ENCODE peak calls at places on chromosomes 11 and 22, in five cellular contexts. One of them, this sample, is unnamed. For H3K27me3 and H3K9me3, the result is how much of the 10 kb centered on the place peaks cover.

GRCh38 chr11:112113539-112114457 is 27.1 kb downstream of the SDHD start:
- DNase-seq in right lobe of liver: no peak
- DNase-seq in body of pancreas: no peak
- DNase-seq in Peyer's patch: no peak
- DNase-seq in fibroblast of lung: peak
- DNase-seq in this sample: peak

GRCh38 chr11:93572171-93572570 is 29.0 kb upstream of the SMCO4 start:
- DNase-seq in right lobe of liver: no peak
- DNase-seq in body of pancreas: no peak
- DNase-seq in Peyer's patch: no peak
- DNase-seq in fibroblast of lung: no peak
- DNase-seq in this sample: no peak

GRCh38 chr22:23774922-23775436 is 2.3 kb downstream of the MMP11 start:
- DNase-seq in right lobe of liver: no peak
- DNase-seq in body of pancreas: no peak
- DNase-seq in Peyer's patch: no peak
- DNase-seq in fibroblast of lung: peak
- DNase-seq in this sample: no peak

GRCh38 chr11:15327786-15328231 is 213.1 kb downstream of the INSC start:
- DNase-seq in right lobe of liver: peak
- DNase-seq in body of pancreas: peak
- DNase-seq in Peyer's patch: peak
- DNase-seq in fibroblast of lung: peak
- DNase-seq in this sample: peak

GRCh38 chr11:61966673-61967176 is 709 bp downstream of the FTH1 start:
- DNase-seq in right lobe of liver: peak
- DNase-seq in body of pancreas: peak
- DNase-seq in Peyer's patch: peak
- DNase-seq in fibroblast of lung: peak
- DNase-seq in this sample: peak

GRCh38 chr22:45562537-45563361 is 60.1 kb downstream of the FBLN1 start:
- DNase-seq in right lobe of liver: no peak
- DNase-seq in body of pancreas: no peak
- DNase-seq in Peyer's patch: peak
- DNase-seq in fibroblast of lung: no peak
- DNase-seq in this sample: no peak

GRCh38 chr22:49251371-49251770 is 576.3 kb downstream of the BRD1 start:
- DNase-seq in right lobe of liver: peak
- DNase-seq in body of pancreas: no peak
- DNase-seq in Peyer's patch: no peak
- DNase-seq in fibroblast of lung: no peak
- DNase-seq in this sample: no peak

GRCh38 chr11:16750417-16750816 is 12.0 kb downstream of the C11orf58 start:
- DNase-seq in right lobe of liver: no peak
- DNase-seq in body of pancreas: no peak
- DNase-seq in Peyer's patch: no peak
- DNase-seq in fibroblast of lung: no peak
- DNase-seq in this sample: no peak

GRCh38 chr22:46085831-46086576 is 64.3 kb upstream of the PPARA start:
- DNase-seq in right lobe of liver: peak
- DNase-seq in body of pancreas: peak
- DNase-seq in Peyer's patch: peak
- DNase-seq in fibroblast of lung: peak
- DNase-seq in this sample: no peak

GRCh38 chr11:83768476-83768875 is 482.3 kb upstream of the CCDC90B start:
- DNase-seq in right lobe of liver: no peak
- DNase-seq in body of pancreas: no peak
- DNase-seq in Peyer's patch: no peak
- DNase-seq in fibroblast of lung: no peak
- DNase-seq in this sample: no peak

GRCh38 chr11:71150859-71151258 is 101.5 kb downstream of the SHANK2 start:
- DNase-seq in right lobe of liver: no peak
- DNase-seq in body of pancreas: no peak
- DNase-seq in Peyer's patch: no peak
- DNase-seq in fibroblast of lung: no peak
- DNase-seq in this sample: no peak

GRCh38 chr22:25668437-25668836 is 73.6 kb upstream of the MYO18B start:
- DNase-seq in right lobe of liver: no peak
- DNase-seq in body of pancreas: peak
- DNase-seq in Peyer's patch: no peak
- DNase-seq in fibroblast of lung: peak
- DNase-seq in this sample: peak

GRCh38 chr11:59611570-59612565 is 3.7 kb downstream of the OSBP start:
- DNase-seq in right lobe of liver: peak
- DNase-seq in body of pancreas: peak
- DNase-seq in Peyer's patch: no peak
- DNase-seq in fibroblast of lung: peak
- DNase-seq in this sample: no peak

GRCh38 chr11:65571940-65572339 is 398 bp upstream of the FAM89B start:
- DNase-seq in right lobe of liver: no peak
- DNase-seq in body of pancreas: peak
- DNase-seq in Peyer's patch: no peak
- DNase-seq in fibroblast of lung: no peak
- DNase-seq in this sample: no peak

GRCh38 chr11:61572913-61573312 is 8.0 kb downstream of the SYT7 start:
- DNase-seq in right lobe of liver: no peak
- DNase-seq in body of pancreas: no peak
- DNase-seq in Peyer's patch: no peak
- DNase-seq in fibroblast of lung: no peak
- DNase-seq in this sample: no peak

GRCh38 chr11:29781268-29781667 is 235.6 kb downstream of the KCNA4 start:
- DNase-seq in right lobe of liver: no peak
- DNase-seq in body of pancreas: no peak
- DNase-seq in Peyer's patch: no peak
- DNase-seq in fibroblast of lung: no peak
- DNase-seq in this sample: no peak

GRCh38 chr11:72606362-72607100 is 67.7 kb downstream of the PDE2A start:
- DNase-seq in right lobe of liver: no peak
- DNase-seq in body of pancreas: no peak
- DNase-seq in Peyer's patch: no peak
- DNase-seq in fibroblast of lung: peak
- DNase-seq in this sample: peak

GRCh38 chr11:118078972-118079411 is 2.1 kb downstream of the TMPRSS4 start:
- DNase-seq in right lobe of liver: no peak
- DNase-seq in body of pancreas: no peak
- DNase-seq in Peyer's patch: peak
- DNase-seq in fibroblast of lung: no peak
- DNase-seq in this sample: no peak

GRCh38 chr11:8906629-8907028 is 4.4 kb upstream of the AKIP1 start:
- DNase-seq in right lobe of liver: no peak
- DNase-seq in body of pancreas: no peak
- DNase-seq in Peyer's patch: no peak
- DNase-seq in fibroblast of lung: peak
- DNase-seq in this sample: no peak

GRCh38 chr11:120063686-120064340 is 74.1 kb downstream of the TRIM29 start:
- DNase-seq in right lobe of liver: no peak
- DNase-seq in body of pancreas: no peak
- DNase-seq in Peyer's patch: no peak
- DNase-seq in fibroblast of lung: no peak
- DNase-seq in this sample: no peak

GRCh38 chr11:62911137-62912130 is 9.7 kb downstream of the CHRM1 start:
- DNase-seq in right lobe of liver: no peak
- DNase-seq in body of pancreas: no peak
- DNase-seq in Peyer's patch: no peak
- DNase-seq in fibroblast of lung: no peak
- DNase-seq in this sample: peak

GRCh38 chr11:26219506-26220117 is 112.3 kb upstream of the ANO3 start:
- DNase-seq in right lobe of liver: no peak
- DNase-seq in body of pancreas: no peak
- DNase-seq in Peyer's patch: no peak
- DNase-seq in fibroblast of lung: no peak
- DNase-seq in this sample: peak

GRCh38 chr22:46063861-46064235 is 86.5 kb upstream of the PPARA start:
- DNase-seq in right lobe of liver: no peak
- DNase-seq in body of pancreas: peak
- DNase-seq in Peyer's patch: peak
- DNase-seq in fibroblast of lung: peak
- DNase-seq in this sample: no peak

GRCh38 chr11:72576196-72576595 is 98.0 kb downstream of the PDE2A start:
- DNase-seq in right lobe of liver: peak
- DNase-seq in body of pancreas: no peak
- DNase-seq in Peyer's patch: no peak
- DNase-seq in fibroblast of lung: no peak
- DNase-seq in this sample: no peak

GRCh38 chr22:46175631-46176030 is 25.3 kb downstream of the PPARA start:
- DNase-seq in right lobe of liver: no peak
- DNase-seq in body of pancreas: no peak
- DNase-seq in Peyer's patch: no peak
- DNase-seq in fibroblast of lung: peak
- DNase-seq in this sample: no peak

DNA sequence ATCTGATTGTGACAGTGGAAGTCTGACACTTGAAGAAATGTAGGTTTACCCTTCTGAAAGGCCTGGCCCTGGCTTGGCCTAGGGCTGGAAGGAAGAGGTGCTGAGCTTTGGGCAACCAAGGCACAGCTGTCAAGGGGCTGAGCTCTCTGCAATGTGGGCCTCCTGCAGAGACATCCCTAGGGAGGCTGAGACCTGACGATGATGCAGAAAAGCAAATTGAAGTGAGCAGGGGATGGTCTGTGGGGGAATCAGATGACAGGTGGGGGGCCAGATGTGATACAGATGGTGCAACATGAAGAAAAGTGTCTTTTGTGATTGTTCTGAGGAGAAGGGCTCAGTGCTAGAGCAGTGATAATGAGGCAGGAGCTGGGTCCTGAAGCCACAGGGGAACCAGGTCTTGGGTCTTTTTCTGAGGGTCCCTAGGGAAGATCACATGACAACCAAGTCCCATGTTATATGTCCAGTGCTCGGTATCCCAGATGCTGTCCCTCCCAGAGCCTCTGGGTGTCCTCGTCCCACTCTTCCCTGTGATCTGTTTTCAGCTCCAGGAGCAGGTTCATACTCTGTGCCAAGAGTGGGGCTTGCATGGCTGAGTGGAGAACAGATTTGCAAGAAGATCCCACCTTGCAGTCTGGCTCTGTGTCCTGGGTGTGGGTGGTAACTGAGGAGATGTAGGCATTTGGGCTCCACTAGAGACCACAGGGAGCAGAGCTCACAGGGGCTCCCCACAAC is 79.9 kb upstream of the VPREB1 start:
- DNase-seq in right lobe of liver: no peak
- DNase-seq in body of pancreas: no peak
- DNase-seq in Peyer's patch: no peak
- DNase-seq in fibroblast of lung: no peak
- DNase-seq in this sample: no peak
- TF ChIP-seq CTCF in right lobe of liver: no peak
- TF ChIP-seq CTCF in body of pancreas: no peak
- TF ChIP-seq CTCF in Peyer's patch: no peak
- TF ChIP-seq CTCF in fibroblast of lung: no peak
- TF ChIP-seq CTCF in this sample: no peak

GRCh38 chr11:19208959-19209568 is 7.3 kb upstream of the CSRP3 start:
- DNase-seq in right lobe of liver: no peak
- DNase-seq in body of pancreas: no peak
- DNase-seq in Peyer's patch: no peak
- DNase-seq in fibroblast of lung: no peak
- DNase-seq in this sample: no peak
- H3K27me3 ChIP-seq in right lobe of liver: under half
- H3K27me3 ChIP-seq in body of pancreas: under half
- H3K27me3 ChIP-seq in Peyer's patch: under half
- H3K27me3 ChIP-seq in fibroblast of lung: under half
- H3K27me3 ChIP-seq in this sample: under half

GRCh38 chr22:10961043-10961860 is 4566.7 kb upstream of the OR11H1 start:
- DNase-seq in right lobe of liver: no peak
- DNase-seq in body of pancreas: no peak
- DNase-seq in Peyer's patch: peak
- DNase-seq in fibroblast of lung: no peak
- DNase-seq in this sample: no peak
- H3K9me3 ChIP-seq in right lobe of liver: under half
- H3K9me3 ChIP-seq in body of pancreas: under half
- H3K9me3 ChIP-seq in Peyer's patch: under half
- H3K9me3 ChIP-seq in fibroblast of lung: under half
- H3K9me3 ChIP-seq in this sample: under half

DNA sequence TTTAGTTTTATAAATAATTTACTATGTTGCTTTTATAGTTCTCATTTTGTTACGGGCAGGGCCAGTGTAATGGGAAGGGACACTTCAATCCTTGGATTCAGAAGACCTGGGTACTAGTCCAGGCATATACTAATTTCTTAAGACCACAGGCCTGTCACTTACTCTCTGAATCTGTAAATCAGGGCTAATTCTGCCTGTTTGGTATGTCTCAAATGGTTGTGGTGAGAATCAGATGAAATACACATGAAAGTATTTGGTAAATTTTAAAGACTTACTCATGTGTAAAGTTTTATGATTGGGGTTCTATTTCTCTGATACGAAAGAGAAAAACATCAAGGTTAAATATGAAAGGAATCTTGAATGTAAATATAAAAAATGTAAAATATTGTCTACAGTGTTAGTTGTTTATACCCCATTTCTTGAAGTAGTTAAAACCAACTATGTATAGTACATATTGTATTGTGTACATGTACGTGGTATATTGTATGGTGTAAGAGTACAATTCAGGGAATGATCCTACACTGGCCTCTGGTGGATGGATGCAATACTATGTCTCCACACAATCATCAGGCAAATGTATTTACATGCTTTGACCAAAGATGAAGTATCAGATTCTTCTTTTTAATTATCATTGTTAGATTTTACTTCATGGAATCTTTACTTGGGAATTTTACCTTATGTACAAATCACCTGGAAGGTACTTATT is 24.5 kb upstream of the RAG2 start:
- DNase-seq in right lobe of liver: no peak
- DNase-seq in body of pancreas: no peak
- DNase-seq in Peyer's patch: no peak
- DNase-seq in fibroblast of lung: peak
- DNase-seq in this sample: peak
- TF ChIP-seq CTCF in right lobe of liver: peak
- TF ChIP-seq CTCF in body of pancreas: peak
- TF ChIP-seq CTCF in Peyer's patch: no peak
- TF ChIP-seq CTCF in fibroblast of lung: peak
- TF ChIP-seq CTCF in this sample: peak

GRCh38 chr11:122977455-122978302 is 4.0 kb downstream of the BSX start:
- DNase-seq in right lobe of liver: no peak
- DNase-seq in body of pancreas: no peak
- DNase-seq in Peyer's patch: no peak
- DNase-seq in fibroblast of lung: no peak
- DNase-seq in this sample: no peak

GRCh38 chr11:122976734-122977454 is 4.7 kb downstream of the BSX start:
- DNase-seq in right lobe of liver: no peak
- DNase-seq in body of pancreas: no peak
- DNase-seq in Peyer's patch: no peak
- DNase-seq in fibroblast of lung: no peak
- DNase-seq in this sample: no peak

GRCh38 chr11:122979103-122979814 is 2.4 kb downstream of the BSX start:
- DNase-seq in right lobe of liver: no peak
- DNase-seq in body of pancreas: no peak
- DNase-seq in Peyer's patch: no peak
- DNase-seq in fibroblast of lung: no peak
- DNase-seq in this sample: no peak

GRCh38 chr11:122978303-122978620 is 3.4 kb downstream of the BSX start:
- DNase-seq in right lobe of liver: no peak
- DNase-seq in body of pancreas: no peak
- DNase-seq in Peyer's patch: no peak
- DNase-seq in fibroblast of lung: no peak
- DNase-seq in this sample: no peak

GRCh38 chr11:122976396-122976733 is 5.3 kb downstream of the BSX start:
- DNase-seq in right lobe of liver: no peak
- DNase-seq in body of pancreas: no peak
- DNase-seq in Peyer's patch: no peak
- DNase-seq in fibroblast of lung: no peak
- DNase-seq in this sample: no peak
- H3K27me3 ChIP-seq in right lobe of liver: under half
- H3K27me3 ChIP-seq in body of pancreas: under half
- H3K27me3 ChIP-seq in Peyer's patch: under half
- H3K27me3 ChIP-seq in fibroblast of lung: half or more
- H3K27me3 ChIP-seq in this sample: half or more

GRCh38 chr11:12027844-12028243 is 19.4 kb upstream of the DKK3 start:
- DNase-seq in right lobe of liver: no peak
- DNase-seq in body of pancreas: no peak
- DNase-seq in Peyer's patch: no peak
- DNase-seq in fibroblast of lung: no peak
- DNase-seq in this sample: no peak
- H3K9me3 ChIP-seq in right lobe of liver: under half
- H3K9me3 ChIP-seq in body of pancreas: under half
- H3K9me3 ChIP-seq in Peyer's patch: under half
- H3K9me3 ChIP-seq in fibroblast of lung: under half
- H3K9me3 ChIP-seq in this sample: under half

This sample was measured in cardiac muscle cell.